ENCODE peak calls at places on chromosomes 16 and 17, in eight cellular contexts. One of them, this sample, is unnamed.
A peak's percentile ranks its signal among the peaks of the same experiment; 100 is the strongest.

GRCh38 chr17:47757416-47757815 is 24.4 kb downstream of the TBX21 start:
- DNase-seq in non-pigmented ciliary epithelial cell: no peak
- DNase-seq in activated naive CD4-positive, alpha-beta T cell treated with anti-CD3 and anti-CD28 coated beads for 36 hours: no peak
- DNase-seq in SK-N-DZ: no peak
- DNase-seq in NCI-H774: no peak
- DNase-seq in IMR-90: no peak
- DNase-seq in HEK293T: no peak
- DNase-seq in HCT116: no peak
- DNase-seq in this sample: no peak

GRCh38 chr17:1908699-1909309 is 79.0 kb downstream of the RPA1 start:
- DNase-seq in non-pigmented ciliary epithelial cell: peak; percentile 22
- DNase-seq in activated naive CD4-positive, alpha-beta T cell treated with anti-CD3 and anti-CD28 coated beads for 36 hours: peak; percentile 68
- DNase-seq in SK-N-DZ: peak; percentile 83
- DNase-seq in NCI-H774: peak; percentile 17
- DNase-seq in IMR-90: peak; percentile 73
- DNase-seq in HEK293T: peak; percentile 77
- DNase-seq in HCT116: peak; percentile 50
- DNase-seq in this sample: no peak

GRCh38 chr16:9661336-9661735 is 520.9 kb downstream of the GRIN2A start:
- DNase-seq in non-pigmented ciliary epithelial cell: no peak
- DNase-seq in activated naive CD4-positive, alpha-beta T cell treated with anti-CD3 and anti-CD28 coated beads for 36 hours: no peak
- DNase-seq in SK-N-DZ: no peak
- DNase-seq in NCI-H774: no peak
- DNase-seq in IMR-90: no peak
- DNase-seq in HEK293T: no peak
- DNase-seq in HCT116: no peak
- DNase-seq in this sample: no peak

GRCh38 chr17:58326609-58327341 is 1.8 kb downstream of the TSPOAP1 start:
- DNase-seq in non-pigmented ciliary epithelial cell: no peak
- DNase-seq in activated naive CD4-positive, alpha-beta T cell treated with anti-CD3 and anti-CD28 coated beads for 36 hours: peak; percentile 38
- DNase-seq in SK-N-DZ: no peak
- DNase-seq in NCI-H774: no peak
- DNase-seq in IMR-90: no peak
- DNase-seq in HEK293T: no peak
- DNase-seq in HCT116: no peak
- DNase-seq in this sample: no peak

GRCh38 chr16:30996324-30996999 is 11.5 kb downstream of the HSD3B7 start:
- DNase-seq in non-pigmented ciliary epithelial cell: no peak
- DNase-seq in activated naive CD4-positive, alpha-beta T cell treated with anti-CD3 and anti-CD28 coated beads for 36 hours: no peak
- DNase-seq in SK-N-DZ: no peak
- DNase-seq in NCI-H774: no peak
- DNase-seq in IMR-90: no peak
- DNase-seq in HEK293T: no peak
- DNase-seq in HCT116: no peak
- DNase-seq in this sample: no peak

GRCh38 chr16:80355335-80355734 is 185.5 kb upstream of the DYNLRB2 start:
- DNase-seq in non-pigmented ciliary epithelial cell: no peak
- DNase-seq in activated naive CD4-positive, alpha-beta T cell treated with anti-CD3 and anti-CD28 coated beads for 36 hours: no peak
- DNase-seq in SK-N-DZ: no peak
- DNase-seq in NCI-H774: no peak
- DNase-seq in IMR-90: no peak
- DNase-seq in HEK293T: no peak
- DNase-seq in HCT116: no peak
- DNase-seq in this sample: no peak

GRCh38 chr16:75244225-75244792 is 7.1 kb downstream of the BCAR1 start:
- DNase-seq in non-pigmented ciliary epithelial cell: no peak
- DNase-seq in activated naive CD4-positive, alpha-beta T cell treated with anti-CD3 and anti-CD28 coated beads for 36 hours: no peak
- DNase-seq in SK-N-DZ: no peak
- DNase-seq in NCI-H774: no peak
- DNase-seq in IMR-90: peak; percentile 72
- DNase-seq in HEK293T: no peak
- DNase-seq in HCT116: no peak
- DNase-seq in this sample: no peak

GRCh38 chr17:36856921-36857381 is 80.3 kb upstream of the LHX1 start:
- DNase-seq in non-pigmented ciliary epithelial cell: no peak
- DNase-seq in activated naive CD4-positive, alpha-beta T cell treated with anti-CD3 and anti-CD28 coated beads for 36 hours: no peak
- DNase-seq in SK-N-DZ: no peak
- DNase-seq in NCI-H774: no peak
- DNase-seq in IMR-90: no peak
- DNase-seq in HEK293T: no peak
- DNase-seq in HCT116: no peak
- DNase-seq in this sample: no peak

GRCh38 chr16:8818499-8819270 is 21.0 kb downstream of the PMM2 start:
- DNase-seq in non-pigmented ciliary epithelial cell: no peak
- DNase-seq in activated naive CD4-positive, alpha-beta T cell treated with anti-CD3 and anti-CD28 coated beads for 36 hours: no peak
- DNase-seq in SK-N-DZ: no peak
- DNase-seq in NCI-H774: no peak
- DNase-seq in IMR-90: no peak
- DNase-seq in HEK293T: no peak
- DNase-seq in HCT116: no peak
- DNase-seq in this sample: no peak

GRCh38 chr17:61635913-61636432 is 45.0 kb upstream of the NACA2 start:
- DNase-seq in non-pigmented ciliary epithelial cell: peak; percentile 5
- DNase-seq in activated naive CD4-positive, alpha-beta T cell treated with anti-CD3 and anti-CD28 coated beads for 36 hours: peak; percentile 78
- DNase-seq in SK-N-DZ: peak; percentile 68
- DNase-seq in NCI-H774: peak; percentile 71
- DNase-seq in IMR-90: peak; percentile 66
- DNase-seq in HEK293T: peak; percentile 39
- DNase-seq in HCT116: peak; percentile 65
- DNase-seq in this sample: peak; percentile 36

GRCh38 chr16:89484088-89484501 is 6.3 kb downstream of the ANKRD11 start:
- DNase-seq in non-pigmented ciliary epithelial cell: no peak
- DNase-seq in activated naive CD4-positive, alpha-beta T cell treated with anti-CD3 and anti-CD28 coated beads for 36 hours: no peak
- DNase-seq in SK-N-DZ: no peak
- DNase-seq in NCI-H774: no peak
- DNase-seq in IMR-90: no peak
- DNase-seq in HEK293T: no peak
- DNase-seq in HCT116: no peak
- DNase-seq in this sample: no peak

GRCh38 chr17:63675231-63675606 is 24.7 kb downstream of the LIMD2 start:
- DNase-seq in non-pigmented ciliary epithelial cell: no peak
- DNase-seq in activated naive CD4-positive, alpha-beta T cell treated with anti-CD3 and anti-CD28 coated beads for 36 hours: no peak
- DNase-seq in SK-N-DZ: no peak
- DNase-seq in NCI-H774: no peak
- DNase-seq in IMR-90: no peak
- DNase-seq in HEK293T: no peak
- DNase-seq in HCT116: no peak
- DNase-seq in this sample: no peak

GRCh38 chr16:86856946-86857586 is 278.7 kb downstream of the FOXL1 start:
- DNase-seq in non-pigmented ciliary epithelial cell: no peak
- DNase-seq in activated naive CD4-positive, alpha-beta T cell treated with anti-CD3 and anti-CD28 coated beads for 36 hours: no peak
- DNase-seq in SK-N-DZ: no peak
- DNase-seq in NCI-H774: no peak
- DNase-seq in IMR-90: no peak
- DNase-seq in HEK293T: no peak
- DNase-seq in HCT116: no peak
- DNase-seq in this sample: no peak

GRCh38 chr17:9269350-9270035 is 248.2 kb downstream of the NTN1 start:
- DNase-seq in non-pigmented ciliary epithelial cell: no peak
- DNase-seq in activated naive CD4-positive, alpha-beta T cell treated with anti-CD3 and anti-CD28 coated beads for 36 hours: no peak
- DNase-seq in SK-N-DZ: no peak
- DNase-seq in NCI-H774: no peak
- DNase-seq in IMR-90: no peak
- DNase-seq in HEK293T: no peak
- DNase-seq in HCT116: no peak
- DNase-seq in this sample: no peak

GRCh38 chr16:71364306-71364705 is 5.8 kb downstream of the CALB2 start:
- DNase-seq in non-pigmented ciliary epithelial cell: no peak
- DNase-seq in activated naive CD4-positive, alpha-beta T cell treated with anti-CD3 and anti-CD28 coated beads for 36 hours: no peak
- DNase-seq in SK-N-DZ: no peak
- DNase-seq in NCI-H774: no peak
- DNase-seq in IMR-90: no peak
- DNase-seq in HEK293T: no peak
- DNase-seq in HCT116: no peak
- DNase-seq in this sample: no peak

GRCh38 chr16:57278494-57278893 is 6.0 kb downstream of the PLLP start:
- DNase-seq in non-pigmented ciliary epithelial cell: no peak
- DNase-seq in activated naive CD4-positive, alpha-beta T cell treated with anti-CD3 and anti-CD28 coated beads for 36 hours: no peak
- DNase-seq in SK-N-DZ: no peak
- DNase-seq in NCI-H774: no peak
- DNase-seq in IMR-90: no peak
- DNase-seq in HEK293T: no peak
- DNase-seq in HCT116: no peak
- DNase-seq in this sample: no peak

GRCh38 chr16:23826528-23827244 is 9.1 kb upstream of the PRKCB start:
- DNase-seq in non-pigmented ciliary epithelial cell: no peak
- DNase-seq in activated naive CD4-positive, alpha-beta T cell treated with anti-CD3 and anti-CD28 coated beads for 36 hours: no peak
- DNase-seq in SK-N-DZ: no peak
- DNase-seq in NCI-H774: no peak
- DNase-seq in IMR-90: no peak
- DNase-seq in HEK293T: no peak
- DNase-seq in HCT116: no peak
- DNase-seq in this sample: no peak

GRCh38 chr17:82939213-82940030 is 99.6 kb upstream of the ZNF750 start:
- DNase-seq in non-pigmented ciliary epithelial cell: no peak
- DNase-seq in activated naive CD4-positive, alpha-beta T cell treated with anti-CD3 and anti-CD28 coated beads for 36 hours: no peak
- DNase-seq in SK-N-DZ: no peak
- DNase-seq in NCI-H774: no peak
- DNase-seq in IMR-90: no peak
- DNase-seq in HEK293T: no peak
- DNase-seq in HCT116: no peak
- DNase-seq in this sample: no peak

GRCh38 chr16:8572919-8573724 is 17.2 kb downstream of the TMEM114 start:
- DNase-seq in non-pigmented ciliary epithelial cell: no peak
- DNase-seq in activated naive CD4-positive, alpha-beta T cell treated with anti-CD3 and anti-CD28 coated beads for 36 hours: peak; percentile 39
- DNase-seq in SK-N-DZ: peak; percentile 34
- DNase-seq in NCI-H774: peak; percentile 35
- DNase-seq in IMR-90: peak; percentile 37
- DNase-seq in HEK293T: peak; percentile 39
- DNase-seq in HCT116: peak; percentile 29
- DNase-seq in this sample: no peak

GRCh38 chr17:27861979-27862378 is 31.2 kb downstream of the LYRM9 start:
- DNase-seq in non-pigmented ciliary epithelial cell: no peak
- DNase-seq in activated naive CD4-positive, alpha-beta T cell treated with anti-CD3 and anti-CD28 coated beads for 36 hours: peak; percentile 15
- DNase-seq in SK-N-DZ: no peak
- DNase-seq in NCI-H774: no peak
- DNase-seq in IMR-90: no peak
- DNase-seq in HEK293T: no peak
- DNase-seq in HCT116: no peak
- DNase-seq in this sample: no peak

GRCh38 chr17:21298983-21299519 is 14.5 kb downstream of the MAP2K3 start:
- DNase-seq in non-pigmented ciliary epithelial cell: no peak
- DNase-seq in activated naive CD4-positive, alpha-beta T cell treated with anti-CD3 and anti-CD28 coated beads for 36 hours: no peak
- DNase-seq in SK-N-DZ: no peak
- DNase-seq in NCI-H774: no peak
- DNase-seq in IMR-90: no peak
- DNase-seq in HEK293T: no peak
- DNase-seq in HCT116: no peak
- DNase-seq in this sample: no peak

GRCh38 chr17:19248923-19249574 is 11.9 kb downstream of the EPN2 start:
- DNase-seq in non-pigmented ciliary epithelial cell: peak; percentile 68
- DNase-seq in activated naive CD4-positive, alpha-beta T cell treated with anti-CD3 and anti-CD28 coated beads for 36 hours: no peak
- DNase-seq in SK-N-DZ: peak; percentile 70
- DNase-seq in NCI-H774: no peak
- DNase-seq in IMR-90: peak; percentile 94
- DNase-seq in HEK293T: no peak
- DNase-seq in HCT116: no peak
- DNase-seq in this sample: no peak

GRCh38 chr16:89093602-89094251 is at the start of gene ACSF3:
- DNase-seq in non-pigmented ciliary epithelial cell: no peak
- DNase-seq in activated naive CD4-positive, alpha-beta T cell treated with anti-CD3 and anti-CD28 coated beads for 36 hours: peak; percentile 63
- DNase-seq in SK-N-DZ: peak; percentile 38
- DNase-seq in NCI-H774: peak; percentile 3
- DNase-seq in IMR-90: peak; percentile 41
- DNase-seq in HEK293T: peak; percentile 82
- DNase-seq in HCT116: no peak
- DNase-seq in this sample: peak; percentile 64

GRCh38 chr17:57442401-57442823 is 186.1 kb downstream of the MSI2 start:
- DNase-seq in non-pigmented ciliary epithelial cell: no peak
- DNase-seq in activated naive CD4-positive, alpha-beta T cell treated with anti-CD3 and anti-CD28 coated beads for 36 hours: no peak
- DNase-seq in SK-N-DZ: no peak
- DNase-seq in NCI-H774: no peak
- DNase-seq in IMR-90: peak; percentile 91
- DNase-seq in HEK293T: no peak
- DNase-seq in HCT116: no peak
- DNase-seq in this sample: no peak

GRCh38 chr16:51243836-51244483 is 92.9 kb upstream of the SALL1 start:
- DNase-seq in non-pigmented ciliary epithelial cell: no peak
- DNase-seq in activated naive CD4-positive, alpha-beta T cell treated with anti-CD3 and anti-CD28 coated beads for 36 hours: no peak
- DNase-seq in SK-N-DZ: no peak
- DNase-seq in NCI-H774: peak; percentile 24
- DNase-seq in IMR-90: peak; percentile 16
- DNase-seq in HEK293T: no peak
- DNase-seq in HCT116: no peak
- DNase-seq in this sample: no peak

GRCh38 chr17:71409712-71410111 is 711.1 kb upstream of the SOX9 start:
- DNase-seq in non-pigmented ciliary epithelial cell: no peak
- DNase-seq in activated naive CD4-positive, alpha-beta T cell treated with anti-CD3 and anti-CD28 coated beads for 36 hours: no peak
- DNase-seq in SK-N-DZ: no peak
- DNase-seq in NCI-H774: no peak
- DNase-seq in IMR-90: peak; percentile 70
- DNase-seq in HEK293T: no peak
- DNase-seq in HCT116: no peak
- DNase-seq in this sample: no peak

This sample was measured in T-helper 17 cell.